ENCODE peak calls at places on chromosomes 3 and 15, in ten cellular contexts. One of them, this sample, is unnamed.

GRCh38 chr3:50319181-50319871 is 3.2 kb downstream of the HYAL2 start:
- DNase-seq in brain microvascular endothelial cell: no peak
- DNase-seq in CD8-positive, alpha-beta T cell: no peak
- DNase-seq in suprapubic skin: peak; percentile 63
- DNase-seq in right atrium auricular region: no peak
- DNase-seq in endothelial cell: no peak
- DNase-seq in cardiac fibroblast: no peak
- DNase-seq in fibroblast of lung: no peak
- DNase-seq in stomach: no peak
- DNase-seq in PC-3: no peak
- DNase-seq in this sample: no peak

GRCh38 chr3:128073185-128073725 is 21.0 kb downstream of the SEC61A1 start:
- DNase-seq in suprapubic skin: peak; percentile 55
- DNase-seq in PC-3: no peak
- DNase-seq in cardiac fibroblast: no peak
- DNase-seq in right atrium auricular region: peak; percentile 42
- DNase-seq in stomach: no peak
- DNase-seq in endothelial cell: no peak
- DNase-seq in CD8-positive, alpha-beta T cell: no peak
- DNase-seq in brain microvascular endothelial cell: no peak
- DNase-seq in fibroblast of lung: no peak
- DNase-seq in this sample: peak; percentile 69

GRCh38 chr3:121431717-121432517 is 113.9 kb downstream of the POLQ start:
- DNase-seq in endothelial cell: no peak
- DNase-seq in right atrium auricular region: no peak
- DNase-seq in brain microvascular endothelial cell: peak; percentile 54
- DNase-seq in PC-3: peak; percentile 17
- DNase-seq in fibroblast of lung: peak; percentile 47
- DNase-seq in stomach: no peak
- DNase-seq in suprapubic skin: no peak
- DNase-seq in CD8-positive, alpha-beta T cell: peak; percentile 53
- DNase-seq in cardiac fibroblast: peak; percentile 60
- DNase-seq in this sample: no peak

GRCh38 chr3:52245322-52246263 is at the start of gene PPM1M:
- DNase-seq in endothelial cell: peak; percentile 65
- DNase-seq in suprapubic skin: peak; percentile 81
- DNase-seq in cardiac fibroblast: peak; percentile 62
- DNase-seq in fibroblast of lung: peak; percentile 48
- DNase-seq in right atrium auricular region: no peak
- DNase-seq in PC-3: peak; percentile 62
- DNase-seq in CD8-positive, alpha-beta T cell: peak; percentile 84
- DNase-seq in brain microvascular endothelial cell: no peak
- DNase-seq in stomach: peak; percentile 58
- DNase-seq in this sample: no peak

GRCh38 chr3:185948292-185948691 is 10.5 kb upstream of the TRA2B start:
- DNase-seq in PC-3: no peak
- DNase-seq in fibroblast of lung: no peak
- DNase-seq in stomach: no peak
- DNase-seq in CD8-positive, alpha-beta T cell: no peak
- DNase-seq in endothelial cell: no peak
- DNase-seq in brain microvascular endothelial cell: no peak
- DNase-seq in cardiac fibroblast: no peak
- DNase-seq in right atrium auricular region: no peak
- DNase-seq in suprapubic skin: no peak
- DNase-seq in this sample: no peak

GRCh38 chr3:147407107-147407494 is 758 bp upstream of the ZIC4 start:
- DNase-seq in brain microvascular endothelial cell: no peak
- DNase-seq in cardiac fibroblast: no peak
- DNase-seq in stomach: no peak
- DNase-seq in fibroblast of lung: no peak
- DNase-seq in PC-3: no peak
- DNase-seq in CD8-positive, alpha-beta T cell: no peak
- DNase-seq in right atrium auricular region: no peak
- DNase-seq in suprapubic skin: no peak
- DNase-seq in endothelial cell: no peak
- DNase-seq in this sample: no peak

GRCh38 chr3:188036375-188036985 is 117.5 kb upstream of the LPP start:
- DNase-seq in fibroblast of lung: no peak
- DNase-seq in endothelial cell: no peak
- DNase-seq in stomach: peak; percentile 59
- DNase-seq in right atrium auricular region: no peak
- DNase-seq in suprapubic skin: no peak
- DNase-seq in cardiac fibroblast: no peak
- DNase-seq in brain microvascular endothelial cell: no peak
- DNase-seq in CD8-positive, alpha-beta T cell: no peak
- DNase-seq in PC-3: no peak
- DNase-seq in this sample: no peak

GRCh38 chr3:10248984-10249748 is 907 bp downstream of the TATDN2 start:
- DNase-seq in right atrium auricular region: no peak
- DNase-seq in PC-3: peak; percentile 11
- DNase-seq in cardiac fibroblast: no peak
- DNase-seq in brain microvascular endothelial cell: peak; percentile 4
- DNase-seq in endothelial cell: peak; percentile 16
- DNase-seq in CD8-positive, alpha-beta T cell: peak; percentile 65
- DNase-seq in stomach: no peak
- DNase-seq in suprapubic skin: no peak
- DNase-seq in fibroblast of lung: peak; percentile 16
- DNase-seq in this sample: no peak

DNA sequence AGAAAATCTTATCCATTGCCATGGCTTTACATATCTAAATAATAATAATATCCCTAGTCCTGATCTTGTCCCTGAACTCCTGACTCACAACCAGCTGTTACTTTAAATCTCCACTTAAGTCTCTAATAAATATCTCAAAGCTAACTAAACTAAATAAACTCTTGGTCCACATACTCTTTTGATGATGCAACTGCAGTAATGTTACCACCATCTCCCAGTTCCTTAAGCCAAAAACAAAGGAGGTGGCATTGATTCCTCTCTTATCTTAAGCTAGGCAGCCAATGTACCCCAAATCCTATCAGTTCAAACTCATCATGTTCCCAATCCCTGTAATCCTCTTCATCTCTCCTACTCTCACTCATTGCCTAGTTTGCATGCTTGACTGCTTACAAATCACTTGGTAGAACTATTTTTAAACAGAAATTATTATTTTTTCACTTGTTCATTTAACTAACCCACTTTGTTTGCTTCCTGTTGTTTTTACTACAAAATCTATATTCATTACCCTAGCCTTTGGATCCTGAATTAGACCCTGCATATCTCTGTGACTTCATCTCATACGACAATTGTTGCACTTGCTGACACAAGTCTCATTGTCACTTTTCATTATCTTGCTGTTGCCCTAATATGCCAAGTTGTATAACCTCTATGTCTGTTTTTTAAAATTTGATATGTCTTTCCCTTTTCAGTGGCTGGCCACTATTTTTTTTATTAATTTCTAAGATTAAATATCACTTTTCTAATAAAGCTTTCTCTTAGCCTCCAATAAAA is 462.2 kb downstream of the ZPLD1 start:
- DNase-seq in CD8-positive, alpha-beta T cell: no peak
- DNase-seq in right atrium auricular region: no peak
- DNase-seq in stomach: no peak
- DNase-seq in PC-3: no peak
- DNase-seq in cardiac fibroblast: no peak
- DNase-seq in suprapubic skin: no peak
- DNase-seq in brain microvascular endothelial cell: no peak
- DNase-seq in fibroblast of lung: peak; percentile 23
- DNase-seq in endothelial cell: no peak
- DNase-seq in this sample: no peak
- TF ChIP-seq CTCF in CD8-positive, alpha-beta T cell: no peak
- TF ChIP-seq CTCF in right atrium auricular region: no peak
- TF ChIP-seq CTCF in stomach: no peak
- TF ChIP-seq CTCF in PC-3: no peak
- TF ChIP-seq CTCF in cardiac fibroblast: no peak
- TF ChIP-seq CTCF in suprapubic skin: no peak
- TF ChIP-seq CTCF in brain microvascular endothelial cell: no peak
- TF ChIP-seq CTCF in fibroblast of lung: no peak
- TF ChIP-seq CTCF in endothelial cell: no peak
- TF ChIP-seq CTCF in this sample: no peak

GRCh38 chr3:107272885-107273284 is 104.4 kb upstream of the CCDC54 start:
- DNase-seq in right atrium auricular region: no peak
- DNase-seq in cardiac fibroblast: no peak
- DNase-seq in fibroblast of lung: no peak
- DNase-seq in CD8-positive, alpha-beta T cell: no peak
- DNase-seq in suprapubic skin: no peak
- DNase-seq in brain microvascular endothelial cell: no peak
- DNase-seq in stomach: no peak
- DNase-seq in PC-3: no peak
- DNase-seq in endothelial cell: no peak
- DNase-seq in this sample: no peak
- TF ChIP-seq CTCF in right atrium auricular region: no peak
- TF ChIP-seq CTCF in cardiac fibroblast: no peak
- TF ChIP-seq CTCF in fibroblast of lung: no peak
- TF ChIP-seq CTCF in CD8-positive, alpha-beta T cell: no peak
- TF ChIP-seq CTCF in suprapubic skin: no peak
- TF ChIP-seq CTCF in brain microvascular endothelial cell: no peak
- TF ChIP-seq CTCF in stomach: no peak
- TF ChIP-seq CTCF in PC-3: no peak
- TF ChIP-seq CTCF in endothelial cell: no peak
- TF ChIP-seq CTCF in this sample: no peak

DNA sequence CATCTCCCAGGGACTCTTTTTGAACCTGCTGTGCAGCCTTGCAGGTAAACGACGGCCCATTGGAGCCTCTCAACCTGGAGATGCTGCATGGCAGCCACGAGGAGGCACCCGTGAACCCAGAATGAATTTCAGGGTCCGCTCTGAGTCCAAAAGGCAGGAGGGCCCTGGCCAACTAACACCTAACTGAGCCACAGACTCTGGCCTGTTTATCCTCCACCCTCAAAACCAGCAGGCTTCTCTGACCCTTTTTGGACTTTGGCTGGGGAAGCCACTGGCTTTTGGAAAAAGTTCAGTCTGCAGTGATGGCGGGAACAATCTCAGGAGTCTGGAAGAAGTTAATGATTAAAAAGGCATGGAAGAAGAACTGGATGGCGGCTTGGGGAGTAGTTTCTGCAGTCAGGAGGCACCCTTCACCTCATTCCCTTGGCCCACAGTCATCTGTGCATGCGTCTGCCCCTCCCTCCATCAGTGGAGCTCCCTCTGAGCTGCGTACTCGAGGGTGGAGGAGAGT is 4.1 kb downstream of the PXYLP1 start:
- DNase-seq in CD8-positive, alpha-beta T cell: no peak
- DNase-seq in stomach: no peak
- DNase-seq in endothelial cell: no peak
- DNase-seq in PC-3: no peak
- DNase-seq in brain microvascular endothelial cell: no peak
- DNase-seq in suprapubic skin: no peak
- DNase-seq in right atrium auricular region: no peak
- DNase-seq in fibroblast of lung: no peak
- DNase-seq in cardiac fibroblast: no peak
- DNase-seq in this sample: peak; percentile 62
- TF ChIP-seq CTCF in CD8-positive, alpha-beta T cell: no peak
- TF ChIP-seq CTCF in stomach: no peak
- TF ChIP-seq CTCF in endothelial cell: no peak
- TF ChIP-seq CTCF in PC-3: no peak
- TF ChIP-seq CTCF in brain microvascular endothelial cell: peak; percentile 16
- TF ChIP-seq CTCF in suprapubic skin: no peak
- TF ChIP-seq CTCF in right atrium auricular region: no peak
- TF ChIP-seq CTCF in fibroblast of lung: no peak
- TF ChIP-seq CTCF in cardiac fibroblast: no peak
- TF ChIP-seq CTCF in this sample: no peak

DNA sequence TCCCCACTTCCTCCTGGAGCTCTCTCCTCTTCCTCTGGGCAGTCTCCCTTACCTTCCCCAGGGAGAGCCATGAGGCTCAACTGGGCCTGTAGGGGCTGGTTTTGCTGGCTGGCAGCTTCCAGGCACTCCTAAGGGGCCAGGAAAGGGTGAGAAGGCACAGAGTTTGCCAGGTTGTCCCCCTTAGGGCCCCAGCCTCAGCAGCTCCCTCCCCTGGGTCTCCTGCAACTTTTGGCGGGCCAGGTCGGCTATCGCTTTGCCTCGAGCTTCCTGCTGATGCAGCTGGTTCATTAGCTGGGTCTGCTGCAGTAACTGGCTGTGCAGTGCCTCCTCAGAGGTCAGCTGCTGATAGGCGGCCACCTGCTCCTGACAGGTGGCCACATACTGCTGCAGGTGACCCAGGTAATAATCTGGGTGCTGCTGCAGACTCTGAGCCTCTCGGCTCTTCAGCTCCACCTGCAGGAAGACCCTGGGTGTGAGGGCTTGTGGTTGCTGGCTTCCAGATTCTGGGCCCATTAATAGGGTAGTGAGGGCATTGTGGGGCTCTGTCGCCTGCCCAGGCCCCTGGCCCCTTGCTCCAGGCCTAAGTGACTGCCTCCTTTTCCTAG is 29.7 kb upstream of the OR4F6 start:
- DNase-seq in fibroblast of lung: no peak
- DNase-seq in PC-3: peak; percentile 19
- DNase-seq in CD8-positive, alpha-beta T cell: no peak
- DNase-seq in endothelial cell: no peak
- DNase-seq in suprapubic skin: no peak
- DNase-seq in brain microvascular endothelial cell: no peak
- DNase-seq in cardiac fibroblast: no peak
- DNase-seq in stomach: no peak
- DNase-seq in right atrium auricular region: no peak
- DNase-seq in this sample: no peak
- TF ChIP-seq CTCF in fibroblast of lung: no peak
- TF ChIP-seq CTCF in PC-3: peak; percentile 34
- TF ChIP-seq CTCF in CD8-positive, alpha-beta T cell: no peak
- TF ChIP-seq CTCF in endothelial cell: peak; percentile 21
- TF ChIP-seq CTCF in suprapubic skin: no peak
- TF ChIP-seq CTCF in brain microvascular endothelial cell: peak; percentile 41
- TF ChIP-seq CTCF in cardiac fibroblast: peak; percentile 26
- TF ChIP-seq CTCF in stomach: no peak
- TF ChIP-seq CTCF in right atrium auricular region: no peak
- TF ChIP-seq CTCF in this sample: peak; percentile 18

GRCh38 chr3:112654979-112655378 is 14.0 kb upstream of the CCDC80 start:
- DNase-seq in cardiac fibroblast: no peak
- DNase-seq in endothelial cell: no peak
- DNase-seq in fibroblast of lung: no peak
- DNase-seq in stomach: no peak
- DNase-seq in suprapubic skin: no peak
- DNase-seq in PC-3: no peak
- DNase-seq in right atrium auricular region: no peak
- DNase-seq in brain microvascular endothelial cell: no peak
- DNase-seq in CD8-positive, alpha-beta T cell: no peak
- DNase-seq in this sample: no peak
- TF ChIP-seq CTCF in cardiac fibroblast: peak; percentile 17
- TF ChIP-seq CTCF in endothelial cell: peak; percentile 40
- TF ChIP-seq CTCF in fibroblast of lung: no peak
- TF ChIP-seq CTCF in stomach: no peak
- TF ChIP-seq CTCF in suprapubic skin: no peak
- TF ChIP-seq CTCF in PC-3: peak; percentile 45
- TF ChIP-seq CTCF in right atrium auricular region: no peak
- TF ChIP-seq CTCF in brain microvascular endothelial cell: peak; percentile 41
- TF ChIP-seq CTCF in CD8-positive, alpha-beta T cell: no peak
- TF ChIP-seq CTCF in this sample: peak; percentile 40

GRCh38 chr15:28913171-28913765 is 27.5 kb downstream of the APBA2 start:
- DNase-seq in endothelial cell: no peak
- DNase-seq in fibroblast of lung: peak; percentile 7
- DNase-seq in PC-3: no peak
- DNase-seq in right atrium auricular region: no peak
- DNase-seq in brain microvascular endothelial cell: no peak
- DNase-seq in cardiac fibroblast: no peak
- DNase-seq in CD8-positive, alpha-beta T cell: no peak
- DNase-seq in stomach: no peak
- DNase-seq in suprapubic skin: peak; percentile 45
- DNase-seq in this sample: no peak
- TF ChIP-seq CTCF in endothelial cell: no peak
- TF ChIP-seq CTCF in fibroblast of lung: no peak
- TF ChIP-seq CTCF in PC-3: no peak
- TF ChIP-seq CTCF in right atrium auricular region: no peak
- TF ChIP-seq CTCF in brain microvascular endothelial cell: peak; percentile 54
- TF ChIP-seq CTCF in cardiac fibroblast: peak; percentile 15
- TF ChIP-seq CTCF in CD8-positive, alpha-beta T cell: no peak
- TF ChIP-seq CTCF in stomach: no peak
- TF ChIP-seq CTCF in suprapubic skin: no peak
- TF ChIP-seq CTCF in this sample: peak; percentile 24

This sample was measured in osteocyte.